ENCODE peak calls at places on chromosomes 3 and 15, in four cellular contexts. P, T, S and J are unnamed samples.

GRCh38 chr3:172106989-172107388 is 67.6 kb downstream of the FNDC3B start:
- DNase-seq in P (no peak), T (peak; percentile 57), S (no peak), J (peak; percentile 53)

GRCh38 chr3:144586382-144586781 is 614.8 kb downstream of the DIPK2A start:
- DNase-seq in P (no peak), T (no peak), S (no peak), J (no peak)

GRCh38 chr15:99421172-99421656 is 144.6 kb upstream of the MEF2A start:
- DNase-seq in P (no peak), T (peak; percentile 53), S (no peak), J (no peak)

GRCh38 chr15:56749982-56750381 is 16.7 kb upstream of the ZNF280D start:
- DNase-seq in P (no peak), T (no peak), S (no peak), J (no peak)

GRCh38 chr15:23372284-23372683 is 17.7 kb downstream of the GOLGA8S start:
- DNase-seq in P (no peak), T (no peak), S (no peak), J (no peak)

GRCh38 chr3:55467099-55467498 is 20.0 kb downstream of the WNT5A start:
- DNase-seq in P (no peak), T (no peak), S (no peak), J (no peak)

GRCh38 chr3:177812492-177812891 is 615.2 kb upstream of the TBL1XR1 start:
- DNase-seq in P (no peak), T (no peak), S (no peak), J (no peak)

GRCh38 chr15:28936081-28936480 is 50.3 kb downstream of the APBA2 start:
- DNase-seq in P (no peak), T (no peak), S (no peak), J (no peak)

GRCh38 chr3:73637042-73637441 is 12.3 kb upstream of the PDZRN3 start:
- DNase-seq in P (no peak), T (no peak), S (no peak), J (no peak)

GRCh38 chr3:56157693-56158092 is 310.6 kb downstream of the ERC2 start:
- DNase-seq in P (no peak), T (no peak), S (no peak), J (no peak)

GRCh38 chr3:148233403-148233802 is 464.3 kb upstream of the AGTR1 start:
- DNase-seq in P (no peak), T (no peak), S (no peak), J (no peak)

GRCh38 chr3:108090066-108090700 is 648 bp downstream of the CD47 start:
- DNase-seq in P (no peak), T (peak; percentile 61), S (no peak), J (peak; percentile 35)

GRCh38 chr15:94294556-94294955 is 63.2 kb downstream of the MCTP2 start:
- DNase-seq in P (no peak), T (no peak), S (no peak), J (no peak)

GRCh38 chr3:73546961-73547360 is 77.8 kb downstream of the PDZRN3 start:
- DNase-seq in P (no peak), T (no peak), S (no peak), J (no peak)

GRCh38 chr15:77550275-77551251 is 82.1 kb downstream of the LINGO1 start:
- DNase-seq in P (no peak), T (no peak), S (no peak), J (no peak)

GRCh38 chr3:58144478-58145142 is 66.2 kb downstream of the DNASE1L3 start:
- DNase-seq in P (no peak), T (no peak), S (no peak), J (no peak)

GRCh38 chr3:187063286-187064081 is 75.8 kb downstream of the RPL39L start:
- DNase-seq in P (no peak), T (no peak), S (no peak), J (no peak)

GRCh38 chr3:107240183-107241091 is 136.8 kb upstream of the CCDC54 start:
- DNase-seq in P (peak; percentile 87), T (peak; percentile 73), S (no peak), J (peak; percentile 51)

GRCh38 chr3:5055352-5056004 is 66.6 kb upstream of the ARL8B start:
- DNase-seq in P (no peak), T (no peak), S (no peak), J (no peak)

GRCh38 chr3:27578032-27578431 is 93.8 kb upstream of the SLC4A7 start:
- DNase-seq in P (no peak), T (no peak), S (no peak), J (no peak)

GRCh38 chr3:45656575-45657363 is 32.4 kb upstream of the SACM1L start:
- DNase-seq in P (peak; percentile 86), T (peak; percentile 86), S (peak; percentile 77), J (peak; percentile 75)

GRCh38 chr15:69414702-69415161 is 583 bp downstream of the KIF23 start:
- DNase-seq in P (peak; percentile 43), T (no peak), S (no peak), J (no peak)

GRCh38 chr3:110526732-110527727 is 544.6 kb upstream of the NECTIN3 start:
- DNase-seq in P (no peak), T (no peak), S (no peak), J (no peak)

GRCh38 chr15:95868450-95868849 is 462.1 kb upstream of the NR2F2 start:
- DNase-seq in P (no peak), T (no peak), S (no peak), J (no peak)

GRCh38 chr15:47975422-47975821 is 145.4 kb upstream of the SLC24A5 start:
- DNase-seq in P (no peak), T (no peak), S (no peak), J (no peak)

GRCh38 chr3:179147571-179148445 is at the start of gene PIK3CA:
- DNase-seq in P (peak; percentile 92), T (peak; percentile 89), S (peak; percentile 85), J (peak; percentile 92)

GRCh38 chr3:72997421-72997961 is 880 bp downstream of the PPP4R2 start:
- DNase-seq in P (no peak), T (peak; percentile 39), S (no peak), J (no peak)

GRCh38 chr3:196140224-196140623 is 58.3 kb upstream of the TFRC start:
- DNase-seq in P (no peak), T (no peak), S (no peak), J (no peak)

GRCh38 chr3:149167898-149168297 is 38.5 kb downstream of the HPS3 start:
- DNase-seq in P (no peak), T (no peak), S (no peak), J (no peak)

GRCh38 chr3:194165619-194166018 is 29.7 kb downstream of the HES1 start:
- DNase-seq in P (no peak), T (no peak), S (no peak), J (no peak)

GRCh38 chr15:40420793-40421192 is 15.2 kb downstream of the IVD start:
- DNase-seq in P (peak; percentile 59), T (no peak), S (no peak), J (no peak)

GRCh38 chr15:33292718-33293307 is 18.0 kb upstream of the RYR3 start:
- DNase-seq in P (peak; percentile 42), T (peak; percentile 20), S (no peak), J (no peak)

GRCh38 chr3:129602730-129603560 is 3.5 kb downstream of the PLXND1 start:
- DNase-seq in P (peak; percentile 73), T (no peak), S (peak; percentile 58), J (no peak)

DNA sequence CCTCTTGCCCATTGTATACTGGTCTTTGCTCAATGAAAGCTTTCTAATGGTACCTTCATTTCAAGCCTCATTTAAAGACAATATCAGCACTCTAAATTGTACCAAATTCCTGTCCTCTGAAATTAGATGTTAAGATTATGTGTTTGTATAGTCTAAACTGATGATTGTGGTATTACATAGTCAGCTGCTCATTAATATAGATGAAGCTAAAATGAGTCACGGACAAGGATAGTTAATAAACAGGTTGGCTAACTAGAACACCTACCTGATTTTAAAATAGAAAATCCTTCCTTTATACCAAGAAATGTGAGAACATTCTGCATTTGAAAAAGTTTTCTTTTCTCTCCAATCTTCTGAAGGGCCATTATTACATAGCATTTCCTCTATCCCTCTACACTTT is 2.9 kb downstream of the PRKCI start:
- DNase-seq in P (no peak), T (no peak), S (no peak), J (no peak)
- H3K27ac ChIP-seq in P (no peak overlapping the region), T (no peak overlapping the region), S (no peak overlapping the region), J (no peak overlapping the region)

DNA sequence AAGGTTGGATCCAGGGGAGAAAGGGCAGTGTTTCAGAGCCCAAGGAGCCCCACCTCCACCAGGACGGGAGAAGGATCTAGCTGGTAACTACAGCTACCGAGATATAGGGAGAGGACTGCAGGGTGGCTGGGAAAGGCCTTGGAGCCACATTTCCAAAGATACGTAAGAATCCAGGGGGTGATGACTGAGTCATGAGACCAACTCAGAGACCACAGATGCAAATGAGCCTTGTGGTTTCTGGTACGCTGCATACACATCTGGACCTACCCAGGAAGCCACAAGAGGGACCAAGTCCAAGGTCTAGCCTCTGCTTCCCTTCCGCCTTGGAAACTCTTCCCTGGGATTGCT is 13.5 kb downstream of the IGDCC4 start:
- DNase-seq in P (no peak), T (no peak), S (no peak), J (no peak)
- H3K27ac ChIP-seq in P (no peak overlapping the region), T (no peak overlapping the region), S (no peak overlapping the region), J (no peak overlapping the region)

GRCh38 chr3:64977308-64978100 is 289.7 kb upstream of the ADAMTS9 start:
- DNase-seq in P (no peak), T (no peak), S (no peak), J (no peak)
- H3K27ac ChIP-seq in P (no peak overlapping the region), T (no peak overlapping the region), S (no peak overlapping the region), J (no peak overlapping the region)

GRCh38 chr15:55256281-55257013 is 33.2 kb downstream of the RAB27A start:
- DNase-seq in P (no peak), T (no peak), S (no peak), J (no peak)
- H3K27ac ChIP-seq in P (no peak overlapping the region), T (no peak overlapping the region), S (no peak overlapping the region), J (peak overlapping the region; percentile 24)

GRCh38 chr15:26682765-26683164 is 90.1 kb downstream of the GABRB3 start:
- DNase-seq in P (no peak), T (no peak), S (no peak), J (no peak)
- H3K27ac ChIP-seq in P (no peak overlapping the region), T (no peak overlapping the region), S (no peak overlapping the region), J (no peak overlapping the region)